ENCODE peak calls at places on chromosomes 3 and 15, in ten cellular contexts. V, E, K, N, X, J, T, G, P and W are unnamed samples.

GRCh38 chr15:79981861-79982455 is 11.0 kb upstream of the BCL2A1 start:
- DNase-seq in V (no peak), E (no peak), K (no peak), N (peak; percentile 43), X (no peak), J (no peak), T (no peak), G (no peak), P (no peak), W (no peak)

GRCh38 chr15:30922469-30923311 is 19.0 kb downstream of the FAN1 start:
- DNase-seq in V (peak; percentile 43), E (peak; percentile 47), K (no peak), N (no peak), X (no peak), J (no peak), T (no peak), G (no peak), P (no peak), W (no peak)

GRCh38 chr15:44719293-44719999 is 8.1 kb downstream of the B2M start:
- DNase-seq in V (no peak), E (no peak), K (no peak), N (no peak), X (peak; percentile 56), J (no peak), T (no peak), G (no peak), P (no peak), W (no peak)

GRCh38 chr15:25136119-25136518 is 181.3 kb downstream of the SNRPN start:
- DNase-seq in V (no peak), E (no peak), K (no peak), N (no peak), X (no peak), J (no peak), T (no peak), G (no peak), P (no peak), W (no peak)

GRCh38 chr3:15331606-15332404 is 581 bp downstream of the SH3BP5 start:
- DNase-seq in V (peak; percentile 46), E (no peak), K (peak; percentile 33), N (peak; percentile 77), X (peak; percentile 47), J (peak; percentile 60), T (no peak), G (no peak), P (peak; percentile 78), W (peak; percentile 50)

GRCh38 chr3:134594236-134594825 is 56.5 kb downstream of the KY start:
- DNase-seq in V (no peak), E (no peak), K (no peak), N (no peak), X (no peak), J (no peak), T (no peak), G (no peak), P (no peak), W (no peak)

GRCh38 chr3:100615684-100616083 is 6.3 kb downstream of the ADGRG7 start:
- DNase-seq in V (no peak), E (no peak), K (no peak), N (no peak), X (no peak), J (no peak), T (no peak), G (no peak), P (no peak), W (no peak)

GRCh38 chr3:113223831-113224240 is 12.5 kb downstream of the BOC start:
- DNase-seq in V (peak; percentile 22), E (no peak), K (no peak), N (no peak), X (peak; percentile 20), J (no peak), T (no peak), G (no peak), P (no peak), W (peak; percentile 36)

GRCh38 chr15:81327526-81327925 is 3.6 kb upstream of the STARD5 start:
- DNase-seq in V (no peak), E (no peak), K (no peak), N (no peak), X (no peak), J (no peak), T (no peak), G (no peak), P (no peak), W (no peak)

GRCh38 chr15:21261396-21261964 is 178.8 kb downstream of the POTEB3 start:
- DNase-seq in V (no peak), E (no peak), K (peak; percentile 22), N (no peak), X (no peak), J (peak; percentile 14), T (no peak), G (no peak), P (peak; percentile 73), W (peak; percentile 25)

GRCh38 chr3:96631050-96631449 is 183.3 kb upstream of the EPHA6 start:
- DNase-seq in V (no peak), E (no peak), K (no peak), N (no peak), X (no peak), J (no peak), T (no peak), G (no peak), P (no peak), W (no peak)

GRCh38 chr15:98599911-98600685 is 48.2 kb upstream of the IGF1R start:
- DNase-seq in V (peak; percentile 29), E (peak; percentile 18), K (no peak), N (peak; percentile 57), X (peak; percentile 23), J (no peak), T (peak; percentile 11), G (peak; percentile 35), P (peak; percentile 64), W (no peak)

GRCh38 chr15:41513282-41514227 is at the start of gene LTK:
- DNase-seq in V (peak; percentile 52), E (no peak), K (no peak), N (no peak), X (peak; percentile 25), J (no peak), T (no peak), G (no peak), P (no peak), W (peak; percentile 25)

GRCh38 chr3:137958635-137959034 is 51.3 kb upstream of the CLDN18 start:
- DNase-seq in V (no peak), E (no peak), K (no peak), N (no peak), X (no peak), J (no peak), T (no peak), G (no peak), P (no peak), W (no peak)

GRCh38 chr3:12962292-12962691 is 110.9 kb downstream of the IQSEC1 start:
- DNase-seq in V (no peak), E (no peak), K (no peak), N (no peak), X (no peak), J (no peak), T (no peak), G (no peak), P (no peak), W (no peak)
- H3K4me1 ChIP-seq in V (peaks cover 25% of the 10 kb centered on the region), E (no peaks in the 10 kb centered on the region), K (peaks cover 100% of the 10 kb centered on the region), N (peaks cover 2% of the 10 kb centered on the region), X (peaks cover 14% of the 10 kb centered on the region), J (peaks cover 90% of the 10 kb centered on the region), T (peaks cover 100% of the 10 kb centered on the region), G (peaks cover 100% of the 10 kb centered on the region), P (peaks cover 67% of the 10 kb centered on the region), W (peaks cover 95% of the 10 kb centered on the region)

GRCh38 chr15:40242216-40242599 is 3.3 kb downstream of the PAK6 start:
- DNase-seq in V (no peak), E (no peak), K (no peak), N (no peak), X (no peak), J (no peak), T (no peak), G (no peak), P (no peak), W (no peak)
- H3K27ac ChIP-seq in V (no peak overlapping the region), E (no peak overlapping the region), K (no peak overlapping the region), N (no peak overlapping the region), X (no peak overlapping the region), J (no peak overlapping the region), T (peak overlapping the region; percentile 84), G (no peak overlapping the region), P (no peak overlapping the region), W (no peak overlapping the region)

DNA sequence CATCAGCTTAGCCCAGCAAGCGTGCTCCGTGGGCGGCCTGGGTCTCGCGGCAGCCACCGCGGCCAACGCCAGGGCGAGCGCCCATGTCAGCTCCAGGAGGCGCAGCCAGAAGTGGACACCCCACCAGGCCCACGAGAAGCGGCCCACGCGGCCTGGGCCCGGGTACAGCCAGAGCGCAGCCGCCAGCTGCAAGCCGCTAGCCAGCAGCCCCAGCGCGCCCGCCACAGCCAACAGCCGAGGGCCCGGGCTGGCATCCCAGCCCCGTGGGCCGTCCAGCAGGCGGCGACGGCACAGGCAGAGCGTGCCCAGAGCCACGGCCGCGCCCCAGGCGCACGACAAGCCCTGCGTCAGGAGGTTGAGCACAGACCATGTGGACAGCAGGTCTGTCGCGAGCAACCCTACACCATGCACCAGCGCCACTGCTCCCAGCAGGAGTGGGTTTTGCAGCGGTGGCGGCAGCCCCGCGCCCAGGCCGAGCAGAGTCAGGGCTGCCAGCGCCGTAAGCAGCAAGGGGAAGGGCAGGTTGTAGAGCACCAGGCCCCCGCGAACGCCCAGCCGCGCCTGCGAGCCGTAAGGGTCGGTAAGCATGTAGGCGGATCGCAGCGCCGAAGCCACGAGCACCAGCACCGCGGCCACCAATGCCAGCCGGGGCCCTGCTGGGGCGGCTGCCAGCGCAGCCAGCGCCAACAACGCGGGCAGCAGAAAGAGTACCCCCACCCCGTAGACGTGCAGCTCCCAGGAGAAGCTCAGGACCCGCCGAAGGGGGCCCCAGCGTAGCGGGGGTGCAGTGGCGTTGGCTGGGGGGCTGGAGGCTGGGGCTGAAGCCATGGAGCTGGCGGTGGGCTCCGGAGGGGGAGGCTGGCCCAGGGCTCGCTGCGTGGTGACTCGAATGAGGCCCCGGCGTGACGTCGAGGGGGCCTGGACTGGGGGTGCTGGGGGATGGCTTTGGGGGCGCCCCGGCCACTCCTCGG is 4.9 kb downstream of the PRRT3 start:
- DNase-seq in V (peak; percentile 80), E (peak; percentile 47), K (peak; percentile 72), N (peak; percentile 76), X (no peak), J (peak; percentile 80), T (no peak), G (peak; percentile 48), P (peak; percentile 90), W (peak; percentile 94)
- TF ChIP-seq CTCF in V (peak; percentile 68), E (peak; percentile 46), K (peak; percentile 58), N (peak; percentile 63), X (peak; percentile 80), J (peak; percentile 63), T (peak; percentile 81), G (peak; percentile 31), P (peak; percentile 56), W (peak; percentile 46)

DNA sequence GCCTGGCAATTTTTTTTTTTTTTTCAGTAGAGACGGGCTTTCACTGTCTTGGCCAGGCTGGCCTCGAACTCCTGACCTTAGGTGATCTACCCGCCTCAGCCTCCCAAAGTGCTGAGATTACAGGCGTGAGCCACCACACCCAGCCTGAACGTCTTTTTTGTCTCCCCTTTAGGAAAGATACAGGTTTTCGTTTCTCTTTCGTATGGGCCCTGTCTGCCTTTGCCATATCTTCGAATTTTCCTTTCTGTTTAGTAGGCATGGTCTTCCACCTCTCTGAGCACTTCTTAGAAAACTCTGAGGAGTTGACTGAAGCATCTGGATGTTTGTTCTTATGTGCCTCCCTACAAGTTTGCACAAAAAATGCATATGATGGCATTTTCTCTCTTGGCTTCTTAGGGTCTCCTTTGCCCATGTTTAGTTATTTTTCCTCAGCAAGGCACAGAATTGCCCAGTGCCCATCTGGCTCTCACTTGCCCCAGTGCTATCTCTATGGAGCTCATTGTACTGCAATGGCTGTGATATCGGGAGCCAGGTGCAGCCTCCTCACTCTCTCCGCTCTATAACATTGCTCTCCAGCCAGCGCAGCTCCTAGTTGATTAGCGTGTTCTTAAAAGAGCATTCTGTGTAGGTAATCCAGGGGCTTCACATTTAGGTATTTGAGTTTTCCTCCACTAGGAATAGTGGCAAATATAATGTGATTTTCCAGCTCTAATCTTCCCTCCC is 48.0 kb downstream of the ABHD2 start:
- DNase-seq in V (no peak), E (no peak), K (no peak), N (no peak), X (no peak), J (no peak), T (no peak), G (no peak), P (no peak), W (no peak)
- H3K4me1 ChIP-seq in V (peaks cover 23% of the 10 kb centered on the region), E (peaks cover 7% of the 10 kb centered on the region), K (peaks cover 99% of the 10 kb centered on the region), N (no peaks in the 10 kb centered on the region), X (no peaks in the 10 kb centered on the region), J (peaks cover 64% of the 10 kb centered on the region), T (peaks cover 56% of the 10 kb centered on the region), G (peaks cover 98% of the 10 kb centered on the region), P (peaks cover 72% of the 10 kb centered on the region), W (peaks cover 54% of the 10 kb centered on the region)